ENCODE peak calls at places on chromosome 4, in five cellular contexts. N is non-pigmented ciliary epithelial cell, M is NCI-H1092, S is astrocyte of the spinal cord, Y is DMS 273 treated with DMSO at 0.1 percent for 48 hours. A is an unnamed sample.

GRCh38 chr4:7646384-7647061 is 211.8 kb upstream of the PSAPL1 start:
- DNase-seq in N (no peak), M (no peak), S (no peak), Y (no peak), A (no peak)

GRCh38 chr4:145735330-145735638 is 55.3 kb downstream of the C4orf51 start:
- DNase-seq in S (peak), N (peak), Y (no peak), M (no peak), A (no peak)

GRCh38 chr4:53861856-53862610 is 202.4 kb downstream of the CHIC2 start:
- DNase-seq in Y (no peak), M (no peak), N (peak), S (peak), A (no peak)

GRCh38 chr4:74504212-74504611 is 59.3 kb downstream of the AREG start:
- DNase-seq in N (no peak), M (no peak), Y (no peak), S (peak), A (no peak)

GRCh38 chr4:56238251-56238650 is 149.0 kb downstream of the AASDH start:
- DNase-seq in M (no peak), Y (no peak), S (no peak), N (no peak), A (no peak)

GRCh38 chr4:134812611-134813010 is 611.0 kb upstream of the PABPC4L start:
- DNase-seq in S (no peak), N (peak), M (no peak), Y (no peak), A (no peak)

GRCh38 chr4:2947926-2948325 is 15.3 kb downstream of the NOP14 start:
- DNase-seq in S (no peak), Y (no peak), M (no peak), N (no peak), A (no peak)

GRCh38 chr4:26727849-26728248 is 132.8 kb upstream of the STIM2 start:
- DNase-seq in S (no peak), M (no peak), N (no peak), Y (no peak), A (no peak)

GRCh38 chr4:185640809-185641675 is 105.7 kb upstream of the PDLIM3 start:
- DNase-seq in Y (peak), S (peak), N (peak), M (peak), A (peak)

GRCh38 chr4:153294631-153295030 is 49.9 kb upstream of the MND1 start:
- DNase-seq in S (no peak), M (no peak), N (no peak), Y (no peak), A (no peak)

GRCh38 chr4:32499176-32499575 is 1779.0 kb downstream of the PCDH7 start:
- DNase-seq in Y (no peak), N (peak), M (no peak), S (peak), A (no peak)

GRCh38 chr4:162163892-162164759 is at the start of gene FSTL5:
- DNase-seq in N (peak), Y (peak), S (peak), M (peak), A (no peak)

GRCh38 chr4:165198329-165198728 is 9.0 kb upstream of the KLHL2 start:
- DNase-seq in N (no peak), S (no peak), Y (no peak), M (no peak), A (no peak)

GRCh38 chr4:152460488-152460887 is 75.4 kb downstream of the FBXW7 start:
- DNase-seq in N (peak), M (no peak), Y (peak), S (peak), A (no peak)

GRCh38 chr4:173642509-173642908 is 112.5 kb upstream of the HAND2 start:
- DNase-seq in N (no peak), M (no peak), S (no peak), Y (no peak), A (no peak)

GRCh38 chr4:81351653-81352455 is 119.9 kb downstream of the RASGEF1B start:
- DNase-seq in Y (no peak), N (peak), M (peak), S (peak), A (peak)

GRCh38 chr4:147749811-147750321 is 18.0 kb downstream of the ARHGAP10 start:
- DNase-seq in N (no peak), M (peak), S (no peak), Y (no peak), A (no peak)

GRCh38 chr4:168881754-168882153 is 128.3 kb downstream of the CBR4 start:
- DNase-seq in S (no peak), M (no peak), Y (no peak), N (no peak), A (no peak)

GRCh38 chr4:147683172-147683571 is 791 bp downstream of the PRMT9 start:
- DNase-seq in N (no peak), Y (no peak), S (peak), M (no peak), A (no peak)

GRCh38 chr4:47913328-47913727 is 1.1 kb downstream of the NFXL1 start:
- DNase-seq in Y (no peak), N (no peak), S (peak), M (no peak), A (no peak)

GRCh38 chr4:127162741-127163140 is 470.0 kb upstream of the INTU start:
- DNase-seq in S (peak), Y (no peak), M (no peak), N (no peak), A (no peak)

GRCh38 chr4:2836391-2836859 is 7.2 kb upstream of the ADD1 start:
- DNase-seq in Y (no peak), N (no peak), M (no peak), S (no peak), A (no peak)

GRCh38 chr4:87354168-87355102 is 31.8 kb upstream of the HSD17B13 start:
- DNase-seq in M (no peak), Y (no peak), S (peak), N (no peak), A (no peak)

GRCh38 chr4:74418063-74418670 is 26.8 kb upstream of the AREG start:
- DNase-seq in S (peak), Y (no peak), M (no peak), N (no peak), A (no peak)

GRCh38 chr4:8332891-8333331 is 63.4 kb downstream of the HTRA3 start:
- DNase-seq in N (no peak), Y (no peak), M (no peak), S (no peak), A (no peak)

GRCh38 chr4:46404961-46405360 is 15.0 kb upstream of the GABRA2 start:
- DNase-seq in M (no peak), S (no peak), Y (no peak), N (no peak), A (no peak)

GRCh38 chr4:1187182-1187581 is 14.8 kb upstream of the SPON2 start:
- DNase-seq in M (no peak), S (no peak), Y (no peak), N (no peak), A (no peak)

GRCh38 chr4:184382189-184382846 is 92.0 kb downstream of the IRF2 start:
- DNase-seq in Y (no peak), N (no peak), M (peak), S (no peak), A (no peak)

GRCh38 chr4:114598191-114599121 is at the start of gene UGT8:
- DNase-seq in M (peak), N (no peak), Y (peak), S (peak), A (peak)

GRCh38 chr4:15674926-15675325 is 6.7 kb upstream of the FAM200B start:
- DNase-seq in M (no peak), Y (no peak), N (no peak), S (no peak), A (no peak)

GRCh38 chr4:3413675-3414420 is 27.9 kb upstream of the HGFAC start:
- DNase-seq in N (no peak), M (no peak), Y (no peak), S (no peak), A (no peak)

GRCh38 chr4:83704786-83705185 is 168.9 kb downstream of the GPAT3 start:
- DNase-seq in N (no peak), Y (no peak), M (no peak), S (no peak), A (no peak)

GRCh38 chr4:103498161-103499070 is 221.4 kb downstream of the TACR3 start:
- DNase-seq in Y (no peak), M (no peak), S (peak), N (peak), A (no peak)

GRCh38 chr4:6134612-6135220 is 65.6 kb downstream of the JAKMIP1 start:
- DNase-seq in S (no peak), Y (no peak), M (no peak), N (no peak), A (no peak)